ENCODE peak calls at places on chromosomes 4 and X, in seven cellular contexts. U is transverse colon, Q is mesenchymal stem cell, O is GM23248, H is thoracic aorta, V is psoas muscle, X is H9. N is an unnamed sample.
A peak's percentile ranks its signal among the peaks of the same experiment; 100 is the strongest.

GRCh38 chrX:107565916-107566602 is 62.3 kb upstream of the PRPS1 start:
- DNase-seq in U (no peak), Q (peak; percentile 79), O (peak; percentile 63), H (no peak), V (no peak), X (peak; percentile 86), N (no peak)

GRCh38 chr4:22720091-22720490 is 27.4 kb downstream of the GBA3 start:
- DNase-seq in U (no peak), Q (peak; percentile 73), O (no peak), H (no peak), V (no peak), X (no peak), N (no peak)

GRCh38 chrX:153903238-153903980 is 1.1 kb upstream of the AVPR2 start:
- DNase-seq in U (no peak), Q (no peak), O (no peak), H (no peak), V (no peak), X (peak; percentile 24), N (no peak)

GRCh38 chr4:43682551-43682950 is 766.1 kb downstream of the KCTD8 start:
- DNase-seq in U (no peak), Q (no peak), O (no peak), H (no peak), V (no peak), X (no peak), N (no peak)

GRCh38 chr4:87823741-87824140 is 9.0 kb upstream of the MEPE start:
- DNase-seq in U (no peak), Q (peak; percentile 19), O (no peak), H (no peak), V (no peak), X (no peak), N (no peak)

GRCh38 chr4:105715692-105716278 is 7.2 kb downstream of the GSTCD start:
- DNase-seq in U (no peak), Q (peak; percentile 60), O (peak; percentile 67), H (no peak), V (no peak), X (no peak), N (no peak)

GRCh38 chrX:129877401-129877800 is 28.6 kb upstream of the UTP14A start:
- DNase-seq in U (no peak), Q (no peak), O (no peak), H (no peak), V (no peak), X (no peak), N (no peak)

GRCh38 chr4:86367577-86367976 is 7.7 kb upstream of the MAPK10 start:
- DNase-seq in U (no peak), Q (peak; percentile 14), O (peak; percentile 58), H (no peak), V (no peak), X (no peak), N (no peak)

GRCh38 chr4:38804654-38805295 is at the start of gene TLR1:
- DNase-seq in U (no peak), Q (peak; percentile 57), O (peak; percentile 56), H (no peak), V (no peak), X (no peak), N (no peak)

GRCh38 chr4:120801171-120801758 is 121.3 kb downstream of the PRDM5 start:
- DNase-seq in U (no peak), Q (peak; percentile 34), O (peak; percentile 85), H (peak; percentile 5), V (peak; percentile 55), X (no peak), N (peak; percentile 52)

GRCh38 chrX:20235755-20236154 is 31.0 kb downstream of the RPS6KA3 start:
- DNase-seq in U (no peak), Q (no peak), O (no peak), H (no peak), V (no peak), X (no peak), N (no peak)

GRCh38 chr4:125676583-125676982 is 361.8 kb downstream of the FAT4 start:
- DNase-seq in U (no peak), Q (no peak), O (no peak), H (no peak), V (no peak), X (no peak), N (no peak)

GRCh38 chr4:151193414-151193813 is 83.5 kb upstream of the PRSS48 start:
- DNase-seq in U (no peak), Q (no peak), O (no peak), H (no peak), V (no peak), X (no peak), N (no peak)

GRCh38 chrX:48695524-48695875 is 1.0 kb upstream of the SUV39H1 start:
- DNase-seq in U (no peak), Q (peak; percentile 23), O (peak; percentile 45), H (no peak), V (no peak), X (no peak), N (no peak)

GRCh38 chr4:54090804-54091623 is 8.9 kb upstream of the GSX2 start:
- DNase-seq in U (peak; percentile 50), Q (peak; percentile 46), O (peak; percentile 80), H (no peak), V (peak; percentile 50), X (peak; percentile 30), N (no peak)

GRCh38 chrX:150774798-150775568 is 81.8 kb downstream of the MTMR1 start:
- DNase-seq in U (no peak), Q (no peak), O (no peak), H (no peak), V (no peak), X (no peak), N (no peak)

GRCh38 chr4:7395635-7396034 is 39.1 kb downstream of the PSAPL1 start:
- DNase-seq in U (no peak), Q (no peak), O (no peak), H (no peak), V (no peak), X (peak; percentile 8), N (no peak)

GRCh38 chrX:2690856-2691542 is at the start of gene CD99:
- DNase-seq in U (peak; percentile 96), Q (peak; percentile 94), O (peak; percentile 91), H (peak; percentile 68), V (peak; percentile 92), X (peak; percentile 76), N (peak; percentile 21)

GRCh38 chrX:85018471-85018870 is 14.8 kb downstream of the APOOL start:
- DNase-seq in U (no peak), Q (no peak), O (no peak), H (no peak), V (no peak), X (no peak), N (no peak)

GRCh38 chr4:47465008-47465407 is 1.5 kb upstream of the COMMD8 start:
- DNase-seq in U (no peak), Q (no peak), O (no peak), H (no peak), V (no peak), X (no peak), N (no peak)

GRCh38 chrX:95754411-95754810 is 930.2 kb upstream of the DIAPH2 start:
- DNase-seq in U (no peak), Q (no peak), O (no peak), H (no peak), V (no peak), X (no peak), N (no peak)

GRCh38 chrX:17736856-17737706 is at the start of gene SCML1:
- DNase-seq in U (peak; percentile 97), Q (peak; percentile 96), O (peak; percentile 97), H (peak; percentile 92), V (peak; percentile 98), X (peak; percentile 96), N (peak; percentile 96)
- H3K27ac ChIP-seq in U (peak within 1 kb of the TSS; percentile 94), Q (peak within 1 kb of the TSS; percentile 61), O (peak within 1 kb of the TSS; percentile 82), H (peak within 1 kb of the TSS; percentile 91), V (peak within 1 kb of the TSS; percentile 84), X (no peak within 1 kb of the TSS), N (peak within 1 kb of the TSS; percentile 69)

DNA sequence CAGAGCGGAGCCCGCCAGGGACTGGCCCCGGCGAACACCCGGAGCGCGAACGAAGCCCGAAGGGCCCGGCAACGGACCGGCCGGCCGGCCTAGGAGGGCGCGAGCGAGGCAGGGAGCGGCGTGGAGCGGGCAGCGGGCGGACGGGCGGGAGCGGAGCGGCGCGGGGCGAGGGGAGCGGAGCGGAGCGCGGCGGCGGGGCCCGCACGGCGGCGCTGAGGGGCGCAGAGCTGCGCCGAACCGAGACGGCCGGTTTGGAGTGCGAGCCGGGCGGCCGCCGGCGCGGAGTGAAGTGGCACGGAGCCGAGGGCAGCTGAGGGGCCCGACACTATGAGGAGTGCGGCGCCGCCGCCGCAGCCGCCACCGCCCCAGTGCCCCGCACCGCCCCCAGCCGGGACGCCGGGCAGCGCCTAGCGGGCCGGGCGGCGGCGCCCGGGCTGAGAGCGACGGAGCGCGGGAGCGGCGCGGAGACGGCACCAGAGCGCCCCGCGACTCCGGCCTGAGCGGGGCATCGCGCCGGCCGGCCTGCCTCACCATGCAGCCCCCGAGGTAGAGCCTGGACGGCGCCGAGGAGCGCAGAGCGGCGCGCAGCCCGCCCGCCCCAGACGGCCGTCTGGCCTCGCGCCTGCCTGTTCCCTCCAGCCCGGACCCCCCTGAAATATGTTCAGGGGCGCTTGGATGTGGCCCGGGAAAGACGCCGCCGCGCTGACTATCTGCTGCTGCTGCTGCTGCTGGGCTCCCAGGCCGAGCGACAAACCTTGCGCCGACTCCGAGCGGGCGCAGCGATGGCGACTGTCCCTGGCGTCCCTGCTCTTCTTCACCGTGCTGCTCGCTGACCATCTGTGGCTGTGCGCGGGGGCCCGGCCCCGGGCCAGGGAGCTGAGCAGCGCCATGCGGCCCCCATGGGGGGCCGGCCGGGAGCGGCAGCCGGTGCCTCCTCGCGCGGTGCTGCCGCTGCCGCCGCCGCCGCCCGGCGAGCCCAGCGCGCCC is 793 bp downstream of the NALF2 start:
- DNase-seq in U (no peak), Q (no peak), O (peak; percentile 4), H (no peak), V (no peak), X (no peak), N (no peak)
- H3K27ac ChIP-seq in U (no peak overlapping the region), Q (no peak overlapping the region), O (no peak overlapping the region), H (no peak overlapping the region), V (no peak overlapping the region), X (no peak overlapping the region), N (no peak overlapping the region)

DNA sequence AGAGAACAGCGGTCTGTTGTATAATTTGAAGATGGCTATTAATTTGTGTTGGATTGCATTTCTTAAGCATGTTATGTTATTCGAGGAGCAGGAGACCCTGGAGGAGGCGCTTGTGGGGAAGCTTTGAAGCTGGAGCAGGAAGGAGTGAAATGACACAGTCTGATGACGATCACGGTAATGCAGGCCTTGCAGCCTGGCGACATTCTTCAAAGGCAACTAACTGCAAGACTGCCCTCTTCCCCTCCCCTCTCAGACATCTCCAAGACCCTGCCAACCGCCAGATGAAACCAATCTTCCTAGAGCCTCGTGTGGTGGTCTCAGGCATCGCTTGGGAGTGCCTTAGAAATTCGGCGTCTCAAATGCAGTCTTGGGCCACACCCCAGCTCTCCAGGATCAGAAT is 16.1 kb downstream of the CLCN4 start:
- DNase-seq in U (no peak), Q (peak; percentile 38), O (peak; percentile 7), H (no peak), V (no peak), X (no peak), N (no peak)
- H3K27ac ChIP-seq in U (no peak overlapping the region), Q (no peak overlapping the region), O (no peak overlapping the region), H (no peak overlapping the region), V (peak overlapping the region; percentile 64), X (no peak overlapping the region), N (no peak overlapping the region)

DNA sequence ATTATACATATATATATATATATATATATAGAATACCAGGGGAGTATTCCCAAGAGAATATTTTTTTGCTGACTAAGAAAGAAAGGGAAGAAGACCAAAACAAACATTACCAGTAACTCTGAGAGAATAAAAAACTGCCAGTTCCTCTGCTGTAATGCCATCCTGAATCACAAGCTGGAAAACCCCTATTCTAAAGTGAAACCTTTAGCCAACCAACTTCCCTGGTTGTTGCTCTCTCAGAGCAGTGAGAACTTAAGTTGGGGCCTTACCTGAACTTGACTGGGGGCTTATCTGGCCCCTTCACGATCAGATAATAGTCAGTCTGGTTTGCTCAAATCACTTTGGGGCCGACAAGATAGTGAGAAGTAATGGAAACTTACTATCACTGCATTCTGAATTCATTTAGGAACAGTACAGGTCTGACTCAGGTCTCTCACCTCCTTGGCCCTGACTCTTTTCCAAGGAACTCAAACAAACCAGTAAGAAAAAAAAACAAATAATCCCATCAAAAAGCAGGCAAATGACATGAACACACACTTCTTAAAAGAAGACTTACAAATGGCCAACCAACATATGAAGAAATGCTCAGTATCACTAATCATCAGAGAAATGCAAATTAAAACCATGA is 62.5 kb downstream of the CD40LG start:
- DNase-seq in U (no peak), Q (peak; percentile 11), O (peak; percentile 38), H (no peak), V (no peak), X (no peak), N (no peak)
- H3K27ac ChIP-seq in U (no peak overlapping the region), Q (no peak overlapping the region), O (no peak overlapping the region), H (no peak overlapping the region), V (peak overlapping the region; percentile 32), X (no peak overlapping the region), N (no peak overlapping the region)